ENCODE peak calls at places on chromosomes 1 and 21, in five cellular contexts. One of them, this sample, is unnamed.

GRCh38 chr1:169235568-169235967 is 129.1 kb downstream of the ATP1B1 start:
- DNase-seq in neural progenitor cell: no peak
- DNase-seq in PC-3: no peak
- DNase-seq in HCT116: no peak
- DNase-seq in hepatocyte: no peak
- DNase-seq in this sample: no peak

GRCh38 chr1:210291786-210292275 is 36.9 kb upstream of the HHAT start:
- DNase-seq in neural progenitor cell: no peak
- DNase-seq in PC-3: no peak
- DNase-seq in HCT116: no peak
- DNase-seq in hepatocyte: peak
- DNase-seq in this sample: no peak

GRCh38 chr1:244454412-244454811 is 2.7 kb upstream of the ADSS2 start:
- DNase-seq in neural progenitor cell: no peak
- DNase-seq in PC-3: no peak
- DNase-seq in HCT116: no peak
- DNase-seq in hepatocyte: no peak
- DNase-seq in this sample: peak

GRCh38 chr1:211738709-211739301 is 63.4 kb upstream of the NEK2 start:
- DNase-seq in neural progenitor cell: no peak
- DNase-seq in PC-3: peak
- DNase-seq in HCT116: no peak
- DNase-seq in hepatocyte: no peak
- DNase-seq in this sample: no peak

GRCh38 chr1:90707363-90707710 is 9.8 kb downstream of the BARHL2 start:
- DNase-seq in neural progenitor cell: peak
- DNase-seq in PC-3: peak
- DNase-seq in HCT116: no peak
- DNase-seq in hepatocyte: peak
- DNase-seq in this sample: peak

GRCh38 chr1:83822206-83822605 is 176.7 kb downstream of the TTLL7 start:
- DNase-seq in neural progenitor cell: no peak
- DNase-seq in PC-3: no peak
- DNase-seq in HCT116: no peak
- DNase-seq in hepatocyte: no peak
- DNase-seq in this sample: no peak

GRCh38 chr1:232844791-232845190 is 39.6 kb downstream of the MAP10 start:
- DNase-seq in neural progenitor cell: no peak
- DNase-seq in PC-3: peak
- DNase-seq in HCT116: no peak
- DNase-seq in hepatocyte: no peak
- DNase-seq in this sample: no peak

GRCh38 chr1:20102875-20103274 is 16.5 kb downstream of the PLA2G2D start:
- DNase-seq in neural progenitor cell: no peak
- DNase-seq in PC-3: peak
- DNase-seq in HCT116: no peak
- DNase-seq in hepatocyte: no peak
- DNase-seq in this sample: no peak

GRCh38 chr1:13593511-13594131 is 10.0 kb downstream of the PDPN start:
- DNase-seq in neural progenitor cell: peak
- DNase-seq in PC-3: peak
- DNase-seq in HCT116: no peak
- DNase-seq in hepatocyte: peak
- DNase-seq in this sample: peak

GRCh38 chr1:152486400-152487006 is 24.1 kb upstream of the LCE5A start:
- DNase-seq in neural progenitor cell: no peak
- DNase-seq in PC-3: peak
- DNase-seq in HCT116: no peak
- DNase-seq in hepatocyte: no peak
- DNase-seq in this sample: peak

GRCh38 chr1:211359876-211360275 is 33.2 kb downstream of the TRAF5 start:
- DNase-seq in neural progenitor cell: no peak
- DNase-seq in PC-3: peak
- DNase-seq in HCT116: no peak
- DNase-seq in hepatocyte: no peak
- DNase-seq in this sample: no peak

GRCh38 chr21:38220270-38220737 is 36.5 kb upstream of the KCNJ15 start:
- DNase-seq in neural progenitor cell: no peak
- DNase-seq in PC-3: no peak
- DNase-seq in HCT116: no peak
- DNase-seq in hepatocyte: no peak
- DNase-seq in this sample: no peak

GRCh38 chr1:215992620-215993019 is 425.5 kb downstream of the KCTD3 start:
- DNase-seq in neural progenitor cell: peak
- DNase-seq in PC-3: peak
- DNase-seq in HCT116: no peak
- DNase-seq in hepatocyte: no peak
- DNase-seq in this sample: peak

GRCh38 chr1:232767381-232768074 is 37.7 kb upstream of the MAP10 start:
- DNase-seq in neural progenitor cell: no peak
- DNase-seq in PC-3: peak
- DNase-seq in HCT116: peak
- DNase-seq in hepatocyte: peak
- DNase-seq in this sample: no peak

GRCh38 chr21:42279341-42279871 is 35.8 kb downstream of the TFF3 start:
- DNase-seq in neural progenitor cell: no peak
- DNase-seq in PC-3: no peak
- DNase-seq in HCT116: no peak
- DNase-seq in hepatocyte: no peak
- DNase-seq in this sample: no peak

GRCh38 chr1:187961895-187962294 is 1133.1 kb downstream of the PLA2G4A start:
- DNase-seq in neural progenitor cell: peak
- DNase-seq in PC-3: no peak
- DNase-seq in HCT116: no peak
- DNase-seq in hepatocyte: no peak
- DNase-seq in this sample: peak

GRCh38 chr1:212633144-212633543 is 24.6 kb downstream of the ATF3 start:
- DNase-seq in neural progenitor cell: no peak
- DNase-seq in PC-3: no peak
- DNase-seq in HCT116: no peak
- DNase-seq in hepatocyte: no peak
- DNase-seq in this sample: no peak

GRCh38 chr1:68119445-68119844 is 69.0 kb upstream of the DIRAS3 start:
- DNase-seq in neural progenitor cell: no peak
- DNase-seq in PC-3: no peak
- DNase-seq in HCT116: no peak
- DNase-seq in hepatocyte: no peak
- DNase-seq in this sample: no peak

GRCh38 chr1:17437260-17438175 is 2.0 kb downstream of the RCC2 start:
- DNase-seq in neural progenitor cell: peak
- DNase-seq in PC-3: peak
- DNase-seq in HCT116: no peak
- DNase-seq in hepatocyte: peak
- DNase-seq in this sample: peak

GRCh38 chr1:204975568-204976235 is 67.3 kb upstream of the CNTN2 start:
- DNase-seq in neural progenitor cell: peak
- DNase-seq in PC-3: peak
- DNase-seq in HCT116: peak
- DNase-seq in hepatocyte: peak
- DNase-seq in this sample: peak

GRCh38 chr1:18047122-18047521 is 60.5 kb upstream of the IGSF21 start:
- DNase-seq in neural progenitor cell: no peak
- DNase-seq in PC-3: no peak
- DNase-seq in HCT116: no peak
- DNase-seq in hepatocyte: no peak
- DNase-seq in this sample: no peak

GRCh38 chr1:9767964-9768668 is 55.6 kb downstream of the CLSTN1 start:
- DNase-seq in neural progenitor cell: no peak
- DNase-seq in PC-3: no peak
- DNase-seq in HCT116: peak
- DNase-seq in hepatocyte: no peak
- DNase-seq in this sample: peak

GRCh38 chr1:168893359-168893791 is 164.4 kb upstream of the DPT start:
- DNase-seq in neural progenitor cell: no peak
- DNase-seq in PC-3: no peak
- DNase-seq in HCT116: no peak
- DNase-seq in hepatocyte: peak
- DNase-seq in this sample: no peak

GRCh38 chr1:2277741-2278488 is 49.8 kb downstream of the SKI start:
- DNase-seq in neural progenitor cell: no peak
- DNase-seq in PC-3: no peak
- DNase-seq in HCT116: no peak
- DNase-seq in hepatocyte: no peak
- DNase-seq in this sample: no peak

GRCh38 chr1:208230668-208231529 is 13.3 kb downstream of the PLXNA2 start:
- DNase-seq in neural progenitor cell: no peak
- DNase-seq in PC-3: no peak
- DNase-seq in HCT116: no peak
- DNase-seq in hepatocyte: no peak
- DNase-seq in this sample: no peak

GRCh38 chr1:172487550-172487949 is 43.7 kb upstream of the PIGC start:
- DNase-seq in neural progenitor cell: peak
- DNase-seq in PC-3: no peak
- DNase-seq in HCT116: no peak
- DNase-seq in hepatocyte: no peak
- DNase-seq in this sample: no peak

GRCh38 chr1:40658895-40659648 is 6.4 kb downstream of the RIMS3 start:
- DNase-seq in neural progenitor cell: no peak
- DNase-seq in PC-3: no peak
- DNase-seq in HCT116: no peak
- DNase-seq in hepatocyte: no peak
- DNase-seq in this sample: no peak

GRCh38 chr1:247442164-247442563 is 15.7 kb downstream of the OR2B11 start:
- DNase-seq in neural progenitor cell: no peak
- DNase-seq in PC-3: no peak
- DNase-seq in HCT116: no peak
- DNase-seq in hepatocyte: no peak
- DNase-seq in this sample: no peak

GRCh38 chr1:59669752-59670312 is 144.9 kb upstream of the HOOK1 start:
- DNase-seq in neural progenitor cell: peak
- DNase-seq in PC-3: no peak
- DNase-seq in HCT116: no peak
- DNase-seq in hepatocyte: peak
- DNase-seq in this sample: peak

GRCh38 chr1:92804721-92805169 is 19.8 kb upstream of the EVI5 start:
- DNase-seq in neural progenitor cell: peak
- DNase-seq in PC-3: peak
- DNase-seq in HCT116: peak
- DNase-seq in hepatocyte: peak
- DNase-seq in this sample: peak

GRCh38 chr1:84997667-84998600 is 1.0 kb upstream of the MCOLN2 start:
- DNase-seq in neural progenitor cell: peak
- DNase-seq in PC-3: peak
- DNase-seq in HCT116: no peak
- DNase-seq in hepatocyte: peak
- DNase-seq in this sample: peak

GRCh38 chr1:201565024-201565730 is 26.2 kb downstream of the NAV1 start:
- DNase-seq in neural progenitor cell: no peak
- DNase-seq in PC-3: no peak
- DNase-seq in HCT116: no peak
- DNase-seq in hepatocyte: no peak
- DNase-seq in this sample: no peak
- TF ChIP-seq EZH2phosphoT487 in neural progenitor cell: no peak
- TF ChIP-seq EZH2phosphoT487 in PC-3: no peak
- TF ChIP-seq EZH2phosphoT487 in HCT116: no peak
- TF ChIP-seq EZH2phosphoT487 in hepatocyte: no peak
- TF ChIP-seq EZH2phosphoT487 in this sample: no peak

GRCh38 chr1:182484067-182484466 is 34.1 kb downstream of the RGSL1 start:
- DNase-seq in neural progenitor cell: no peak
- DNase-seq in PC-3: no peak
- DNase-seq in HCT116: no peak
- DNase-seq in hepatocyte: no peak
- DNase-seq in this sample: no peak
- H3K4me2 ChIP-seq in neural progenitor cell: no peak
- H3K4me2 ChIP-seq in PC-3: no peak
- H3K4me2 ChIP-seq in HCT116: no peak
- H3K4me2 ChIP-seq in hepatocyte: no peak
- H3K4me2 ChIP-seq in this sample: no peak

GRCh38 chr1:58165073-58165472 is 381.5 kb downstream of the OMA1 start:
- DNase-seq in neural progenitor cell: no peak
- DNase-seq in PC-3: no peak
- DNase-seq in HCT116: no peak
- DNase-seq in hepatocyte: no peak
- DNase-seq in this sample: no peak

GRCh38 chr1:58159424-58159810 is 387.1 kb downstream of the OMA1 start:
- DNase-seq in neural progenitor cell: no peak
- DNase-seq in PC-3: no peak
- DNase-seq in HCT116: no peak
- DNase-seq in hepatocyte: no peak
- DNase-seq in this sample: no peak

GRCh38 chr1:58166417-58166816 is 380.1 kb downstream of the OMA1 start:
- DNase-seq in neural progenitor cell: no peak
- DNase-seq in PC-3: no peak
- DNase-seq in HCT116: no peak
- DNase-seq in hepatocyte: no peak
- DNase-seq in this sample: no peak

GRCh38 chr1:58158465-58159423 is 387.8 kb downstream of the OMA1 start:
- DNase-seq in neural progenitor cell: peak
- DNase-seq in PC-3: no peak
- DNase-seq in HCT116: no peak
- DNase-seq in hepatocyte: no peak
- DNase-seq in this sample: no peak

GRCh38 chr1:58162952-58163550 is 383.5 kb downstream of the OMA1 start:
- DNase-seq in neural progenitor cell: peak
- DNase-seq in PC-3: peak
- DNase-seq in HCT116: peak
- DNase-seq in hepatocyte: peak
- DNase-seq in this sample: peak
- TF ChIP-seq EZH2phosphoT487 in neural progenitor cell: no peak
- TF ChIP-seq EZH2phosphoT487 in PC-3: no peak
- TF ChIP-seq EZH2phosphoT487 in HCT116: no peak
- TF ChIP-seq EZH2phosphoT487 in hepatocyte: no peak
- TF ChIP-seq EZH2phosphoT487 in this sample: no peak

GRCh38 chr21:34743285-34743684 is 74.5 kb downstream of the CLIC6 start:
- DNase-seq in neural progenitor cell: no peak
- DNase-seq in PC-3: peak
- DNase-seq in HCT116: no peak
- DNase-seq in hepatocyte: no peak
- DNase-seq in this sample: no peak
- H3K4me2 ChIP-seq in neural progenitor cell: no peak
- H3K4me2 ChIP-seq in PC-3: peak
- H3K4me2 ChIP-seq in HCT116: peak
- H3K4me2 ChIP-seq in hepatocyte: no peak
- H3K4me2 ChIP-seq in this sample: no peak

GRCh38 chr1:183419399-183419798 is 1.2 kb upstream of the NMNAT2 start:
- DNase-seq in neural progenitor cell: no peak
- DNase-seq in PC-3: no peak
- DNase-seq in HCT116: no peak
- DNase-seq in hepatocyte: no peak
- DNase-seq in this sample: no peak

GRCh38 chr1:183418696-183419095 is 516 bp upstream of the NMNAT2 start:
- DNase-seq in neural progenitor cell: no peak
- DNase-seq in PC-3: no peak
- DNase-seq in HCT116: no peak
- DNase-seq in hepatocyte: no peak
- DNase-seq in this sample: no peak

GRCh38 chr1:183417691-183418491 is at the start of gene NMNAT2:
- DNase-seq in neural progenitor cell: peak
- DNase-seq in PC-3: peak
- DNase-seq in HCT116: no peak
- DNase-seq in hepatocyte: peak
- DNase-seq in this sample: peak

GRCh38 chr1:183414365-183414764 is 3.8 kb downstream of the NMNAT2 start:
- DNase-seq in neural progenitor cell: no peak
- DNase-seq in PC-3: peak
- DNase-seq in HCT116: no peak
- DNase-seq in hepatocyte: no peak
- DNase-seq in this sample: no peak

GRCh38 chr1:183416850-183417690 is 1.1 kb downstream of the NMNAT2 start:
- DNase-seq in neural progenitor cell: peak
- DNase-seq in PC-3: no peak
- DNase-seq in HCT116: no peak
- DNase-seq in hepatocyte: peak
- DNase-seq in this sample: peak
- TF ChIP-seq EZH2phosphoT487 in neural progenitor cell: no peak
- TF ChIP-seq EZH2phosphoT487 in PC-3: no peak
- TF ChIP-seq EZH2phosphoT487 in HCT116: no peak
- TF ChIP-seq EZH2phosphoT487 in hepatocyte: no peak
- TF ChIP-seq EZH2phosphoT487 in this sample: no peak

This sample was measured in GM23338.